ENCODE peak calls at places on chromosomes 13 and 19, in nine cellular contexts. R, U, I, P, Z, W, F, T and Y are unnamed samples.

GRCh38 chr19:14413765-14414171 is 5.4 kb downstream of the DDX39A start:
- DNase-seq in R (no peak), U (no peak), I (no peak), P (peak), Z (no peak), W (no peak), F (no peak), T (no peak), Y (no peak)

GRCh38 chr19:40147693-40148347 is 43.4 kb upstream of the MAP3K10 start:
- DNase-seq in R (no peak), U (no peak), I (no peak), P (no peak), Z (no peak), W (no peak), F (peak), T (no peak), Y (no peak)

GRCh38 chr19:13153627-13154240 is 3.5 kb downstream of the IER2 start:
- DNase-seq in R (peak), U (no peak), I (no peak), P (peak), Z (peak), W (no peak), F (no peak), T (no peak), Y (peak)

GRCh38 chr19:54316746-54317107 is 3.8 kb upstream of the LILRA5 start:
- DNase-seq in R (no peak), U (no peak), I (no peak), P (no peak), Z (no peak), W (no peak), F (no peak), T (peak), Y (no peak)

GRCh38 chr19:5536337-5536894 is 31.3 kb downstream of the TINCR start:
- DNase-seq in R (no peak), U (no peak), I (peak), P (peak), Z (peak), W (no peak), F (peak), T (peak), Y (no peak)

GRCh38 chr13:51967482-51968446 is 43.5 kb downstream of the ATP7B start:
- DNase-seq in R (no peak), U (no peak), I (no peak), P (no peak), Z (no peak), W (no peak), F (no peak), T (no peak), Y (no peak)

GRCh38 chr19:34314437-34315313 is 50.3 kb upstream of the GPI start:
- DNase-seq in R (no peak), U (no peak), I (no peak), P (no peak), Z (no peak), W (no peak), F (no peak), T (no peak), Y (no peak)

GRCh38 chr19:45630463-45630862 is 8.7 kb downstream of the EML2 start:
- DNase-seq in R (no peak), U (no peak), I (no peak), P (no peak), Z (no peak), W (no peak), F (peak), T (no peak), Y (no peak)

GRCh38 chr19:28836366-28836765 is 376.6 kb downstream of the UQCRFS1 start:
- DNase-seq in R (no peak), U (no peak), I (no peak), P (no peak), Z (no peak), W (no peak), F (no peak), T (no peak), Y (no peak)

GRCh38 chr13:94966380-94966779 is 254.0 kb upstream of the SOX21 start:
- DNase-seq in R (no peak), U (no peak), I (no peak), P (peak), Z (no peak), W (no peak), F (no peak), T (no peak), Y (no peak)

GRCh38 chr13:101025519-101025918 is 350.9 kb upstream of the TMTC4 start:
- DNase-seq in R (no peak), U (no peak), I (no peak), P (no peak), Z (no peak), W (no peak), F (no peak), T (no peak), Y (no peak)

GRCh38 chr19:13252569-13253335 is 102.5 kb downstream of the IER2 start:
- DNase-seq in R (no peak), U (no peak), I (no peak), P (no peak), Z (no peak), W (no peak), F (no peak), T (no peak), Y (no peak)

GRCh38 chr19:7642295-7643046 is 5.6 kb downstream of the STXBP2 start:
- DNase-seq in R (no peak), U (no peak), I (no peak), P (no peak), Z (no peak), W (no peak), F (no peak), T (no peak), Y (no peak)

GRCh38 chr13:20904908-20905307 is 2.4 kb upstream of the XPO4 start:
- DNase-seq in R (no peak), U (no peak), I (no peak), P (no peak), Z (no peak), W (no peak), F (no peak), T (no peak), Y (no peak)

GRCh38 chr19:1467512-1468273 is 11.3 kb downstream of the C19orf25 start:
- DNase-seq in R (no peak), U (no peak), I (no peak), P (no peak), Z (no peak), W (no peak), F (no peak), T (no peak), Y (no peak)

GRCh38 chr19:3698386-3698950 is 1.8 kb downstream of the PIP5K1C start:
- DNase-seq in R (no peak), U (no peak), I (no peak), P (no peak), Z (no peak), W (no peak), F (no peak), T (no peak), Y (no peak)

GRCh38 chr13:111328111-111328802 is 7.8 kb downstream of the TEX29 start:
- DNase-seq in R (no peak), U (no peak), I (no peak), P (no peak), Z (no peak), W (no peak), F (no peak), T (no peak), Y (no peak)

GRCh38 chr19:18795540-18795939 is 4.4 kb upstream of the COMP start:
- DNase-seq in R (no peak), U (no peak), I (no peak), P (no peak), Z (no peak), W (no peak), F (peak), T (no peak), Y (no peak)

GRCh38 chr19:40285353-40286234 is 449 bp upstream of the AKT2 start:
- DNase-seq in R (peak), U (peak), I (peak), P (peak), Z (peak), W (peak), F (peak), T (peak), Y (peak)

GRCh38 chr13:73810647-73811046 is 323.6 kb downstream of the KLF12 start:
- DNase-seq in R (no peak), U (no peak), I (no peak), P (no peak), Z (no peak), W (no peak), F (no peak), T (no peak), Y (no peak)

GRCh38 chr13:43448605-43449004 is 338.2 kb downstream of the ENOX1 start:
- DNase-seq in R (no peak), U (no peak), I (no peak), P (peak), Z (no peak), W (no peak), F (no peak), T (no peak), Y (no peak)

GRCh38 chr13:40316301-40316700 is 350.1 kb downstream of the FOXO1 start:
- DNase-seq in R (no peak), U (no peak), I (no peak), P (no peak), Z (no peak), W (no peak), F (no peak), T (no peak), Y (no peak)

GRCh38 chr13:99960663-99961440 is 10.7 kb downstream of the ZIC5 start:
- DNase-seq in R (no peak), U (no peak), I (no peak), P (peak), Z (no peak), W (no peak), F (no peak), T (no peak), Y (no peak)

GRCh38 chr13:29428310-29428991 is 167.0 kb downstream of the SLC7A1 start:
- DNase-seq in R (no peak), U (no peak), I (peak), P (peak), Z (no peak), W (no peak), F (peak), T (no peak), Y (no peak)